ENCODE peak calls at places on chromosomes 6 and 20, in ten cellular contexts. N, B, F, Y, K, V, S, G, Z and P are unnamed samples.
A peak's percentile ranks its signal among the peaks of the same experiment; 100 is the strongest.

GRCh38 chr6:6915219-6915618 is 192.5 kb upstream of the RREB1 start:
- DNase-seq in K (no peak), S (no peak), B (peak; percentile 49), N (no peak), Y (no peak), V (peak; percentile 47), Z (no peak), F (peak; percentile 45), G (no peak), P (no peak)

GRCh38 chr6:22765015-22765414 is 195.6 kb downstream of the HDGFL1 start:
- DNase-seq in B (no peak), S (no peak), N (no peak), F (peak; percentile 60), G (no peak), K (no peak), V (no peak), Z (no peak), Y (no peak), P (no peak)

GRCh38 chr6:131216277-131216676 is 81.0 kb downstream of the AKAP7 start:
- DNase-seq in V (no peak), G (no peak), K (no peak), B (no peak), Z (no peak), N (no peak), S (no peak), F (no peak), Y (no peak), P (no peak)

GRCh38 chr6:113371106-113371505 is 486.0 kb upstream of the MARCKS start:
- DNase-seq in V (no peak), Z (no peak), K (no peak), N (no peak), B (no peak), Y (no peak), F (no peak), G (no peak), S (no peak), P (no peak)

GRCh38 chr6:138485005-138485545 is 14.2 kb downstream of the NHSL1 start:
- DNase-seq in Z (no peak), K (peak; percentile 11), S (no peak), B (no peak), F (no peak), V (no peak), G (peak; percentile 60), N (no peak), Y (no peak), P (no peak)

GRCh38 chr6:36309900-36310299 is 26.8 kb downstream of the BNIP5 start:
- DNase-seq in F (no peak), G (no peak), S (no peak), K (no peak), N (no peak), V (no peak), Z (no peak), Y (no peak), B (no peak), P (no peak)

GRCh38 chr20:58543274-58543673 is 28.1 kb upstream of the APCDD1L start:
- DNase-seq in F (no peak), B (no peak), G (no peak), V (no peak), Z (peak; percentile 64), Y (no peak), K (no peak), N (no peak), S (no peak), P (no peak)

GRCh38 chr20:52937701-52938100 is 34.5 kb upstream of the TSHZ2 start:
- DNase-seq in Z (no peak), Y (no peak), S (no peak), N (no peak), B (no peak), K (no peak), F (peak; percentile 72), V (peak; percentile 23), G (no peak), P (no peak)

GRCh38 chr6:80541186-80541585 is 434.7 kb downstream of the BCKDHB start:
- DNase-seq in B (no peak), Z (no peak), F (peak; percentile 93), Y (no peak), S (no peak), N (no peak), G (no peak), V (no peak), K (peak; percentile 58), P (no peak)

GRCh38 chr6:30645989-30646388 is 944 bp upstream of the C6orf136 start:
- DNase-seq in S (no peak), V (no peak), B (no peak), K (no peak), Y (no peak), N (no peak), G (no peak), Z (no peak), F (no peak), P (no peak)

GRCh38 chr6:115882174-115882573 is 178.5 kb downstream of the FRK start:
- DNase-seq in Y (no peak), V (no peak), G (no peak), F (peak; percentile 46), B (no peak), K (no peak), Z (no peak), S (no peak), N (no peak), P (no peak)

GRCh38 chr6:131733376-131734016 is 22.7 kb upstream of the CTAGE9 start:
- DNase-seq in S (peak; percentile 55), F (no peak), V (no peak), K (no peak), Y (no peak), N (no peak), B (no peak), Z (no peak), G (no peak), P (no peak)

GRCh38 chr20:43534016-43534415 is 24.8 kb upstream of the SGK2 start:
- DNase-seq in B (no peak), G (no peak), Y (no peak), N (no peak), K (no peak), S (no peak), Z (no peak), F (no peak), V (no peak), P (no peak)

GRCh38 chr6:82588020-82588419 is 224.4 kb downstream of the TPBG start:
- DNase-seq in Z (no peak), G (no peak), Y (no peak), V (no peak), F (no peak), K (no peak), B (no peak), N (no peak), S (no peak), P (no peak)

GRCh38 chr6:11140061-11140460 is 28.5 kb upstream of the ERVFRD-1 start:
- DNase-seq in K (no peak), Z (no peak), Y (no peak), G (no peak), F (no peak), B (no peak), V (no peak), N (no peak), S (no peak), P (no peak)

GRCh38 chr6:152220785-152221184 is 413.3 kb downstream of the ESR1 start:
- DNase-seq in Z (no peak), F (no peak), V (no peak), B (no peak), G (no peak), S (no peak), Y (no peak), K (no peak), N (no peak), P (no peak)

GRCh38 chr6:71665931-71666330 is 220.4 kb upstream of the RIMS1 start:
- DNase-seq in Z (no peak), Y (no peak), V (no peak), B (no peak), K (no peak), S (no peak), F (no peak), N (no peak), G (no peak), P (no peak)

GRCh38 chr6:114058435-114058834 is 87.5 kb upstream of the HDAC2 start:
- DNase-seq in G (no peak), Y (no peak), S (no peak), N (no peak), F (no peak), V (no peak), K (no peak), B (no peak), Z (no peak), P (no peak)

GRCh38 chr20:1423625-1424106 is 30.8 kb upstream of the FKBP1A start:
- DNase-seq in B (peak; percentile 83), K (no peak), V (peak; percentile 65), G (no peak), Z (peak; percentile 87), S (peak; percentile 66), N (peak; percentile 77), F (peak; percentile 79), Y (no peak), P (no peak)

GRCh38 chr20:53828673-53829085 is 235.0 kb upstream of the ZNF217 start:
- DNase-seq in N (no peak), S (no peak), V (peak; percentile 56), Y (no peak), Z (no peak), G (peak; percentile 3), K (peak; percentile 72), F (peak; percentile 91), B (peak; percentile 44), P (no peak)

GRCh38 chr20:60572991-60573390 is 614.8 kb downstream of the CDH26 start:
- DNase-seq in V (no peak), F (no peak), K (no peak), G (peak; percentile 97), Y (no peak), S (no peak), B (no peak), N (no peak), Z (no peak), P (no peak)

GRCh38 chr6:27897580-27898206 is 14.5 kb downstream of the OR2B2 start:
- DNase-seq in B (no peak), N (no peak), K (no peak), Z (no peak), G (no peak), F (no peak), Y (no peak), V (no peak), S (no peak), P (no peak)

GRCh38 chr20:49641683-49642649 is 71.7 kb downstream of the B4GALT5 start:
- DNase-seq in S (peak; percentile 57), G (peak; percentile 90), F (no peak), V (no peak), Y (no peak), K (no peak), B (no peak), N (peak; percentile 53), Z (no peak), P (no peak)

GRCh38 chr20:50670126-50670862 is 21.0 kb downstream of the RIPOR3 start:
- DNase-seq in K (no peak), Z (no peak), S (no peak), V (no peak), Y (peak; percentile 97), G (no peak), F (peak; percentile 85), N (peak; percentile 72), B (no peak), P (no peak)

GRCh38 chr6:404685-405423 is 13.3 kb downstream of the IRF4 start:
- DNase-seq in G (no peak), K (no peak), S (no peak), B (peak; percentile 23), V (no peak), Z (no peak), Y (no peak), N (no peak), F (no peak), P (peak; percentile 48)